ENCODE peak calls at places on chromosomes 4 and X, in four cellular contexts. M is mesendoderm, O is H9, J is H1. L is an unnamed sample.

GRCh38 chr4:142373610-142374009 is 472.5 kb downstream of the INPP4B start:
- DNase-seq in M (no peak), O (no peak), J (no peak), L (peak)

GRCh38 chr4:83112678-83113428 is 1.7 kb downstream of the PLAC8 start:
- DNase-seq in M (no peak), O (no peak), J (no peak), L (peak)

GRCh38 chr4:41466249-41466648 is 71.7 kb upstream of the LIMCH1 start:
- DNase-seq in M (no peak), O (no peak), J (no peak), L (no peak)

GRCh38 chr4:107736924-107737448 is 17.0 kb upstream of the PAPSS1 start:
- DNase-seq in M (peak), O (peak), J (peak), L (peak)

GRCh38 chr4:132125131-132125530 is 1024.0 kb upstream of the PCDH10 start:
- DNase-seq in M (no peak), O (no peak), J (no peak), L (peak)

GRCh38 chr4:7103599-7104365 is 35.9 kb upstream of the GRPEL1 start:
- DNase-seq in M (peak), O (no peak), J (no peak), L (peak)

GRCh38 chr4:13088726-13089658 is 395.1 kb downstream of the RAB28 start:
- DNase-seq in M (no peak), O (no peak), J (no peak), L (no peak)

GRCh38 chr4:71147261-71147660 is 153.8 kb downstream of the DCK start:
- DNase-seq in M (no peak), O (no peak), J (no peak), L (peak)

GRCh38 chrX:49193542-49193964 is 6.4 kb downstream of the SYP start:
- DNase-seq in M (no peak), O (no peak), J (no peak), L (no peak)

GRCh38 chrX:132165651-132166050 is 37.8 kb upstream of the FRMD7 start:
- DNase-seq in M (no peak), O (no peak), J (no peak), L (no peak)

GRCh38 chr4:127975121-127975770 is 10.0 kb downstream of the ABHD18 start:
- DNase-seq in M (no peak), O (no peak), J (no peak), L (peak)

GRCh38 chrX:142184756-142185602 is 20.1 kb downstream of the MAGEC2 start:
- DNase-seq in M (no peak), O (no peak), J (no peak), L (no peak)

GRCh38 chr4:109703664-109704351 is 563 bp upstream of the CASP6 start:
- DNase-seq in M (no peak), O (no peak), J (no peak), L (no peak)

GRCh38 chr4:109708990-109709389 is 5.7 kb upstream of the CASP6 start:
- DNase-seq in M (no peak), O (no peak), J (no peak), L (no peak)

GRCh38 chr4:109702950-109703663 is at the start of gene CASP6:
- DNase-seq in M (peak), O (peak), J (peak), L (peak)

GRCh38 chr4:109708435-109708834 is 5.2 kb upstream of the CASP6 start:
- DNase-seq in M (no peak), O (no peak), J (no peak), L (no peak)
- H4K5ac ChIP-seq in M (no peak), O (no peak), J (no peak), L (no peak)

DNA sequence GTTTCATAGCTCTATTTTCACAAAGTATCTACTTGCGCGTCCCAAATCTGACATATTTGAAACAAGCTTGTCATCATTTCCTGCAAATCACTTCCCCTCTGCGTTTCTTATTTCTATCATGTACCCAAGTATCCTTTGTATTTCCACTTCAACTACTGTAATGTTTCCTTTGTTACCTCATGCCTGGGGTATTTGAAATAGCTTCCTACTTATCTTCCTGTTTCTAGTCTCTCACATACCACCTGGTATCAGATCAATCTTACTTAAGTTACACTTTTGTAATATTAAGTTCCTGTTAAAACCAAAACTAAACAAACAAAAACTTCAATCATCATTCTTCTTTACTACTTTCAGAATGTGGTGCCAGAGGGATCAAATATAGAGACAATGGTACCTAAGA is 93.6 kb upstream of the SMAD1 start:
- DNase-seq in M (peak), O (no peak), J (no peak), L (no peak)
- H4K5ac ChIP-seq in M (no peak), O (no peak), J (no peak), L (no peak)

DNA sequence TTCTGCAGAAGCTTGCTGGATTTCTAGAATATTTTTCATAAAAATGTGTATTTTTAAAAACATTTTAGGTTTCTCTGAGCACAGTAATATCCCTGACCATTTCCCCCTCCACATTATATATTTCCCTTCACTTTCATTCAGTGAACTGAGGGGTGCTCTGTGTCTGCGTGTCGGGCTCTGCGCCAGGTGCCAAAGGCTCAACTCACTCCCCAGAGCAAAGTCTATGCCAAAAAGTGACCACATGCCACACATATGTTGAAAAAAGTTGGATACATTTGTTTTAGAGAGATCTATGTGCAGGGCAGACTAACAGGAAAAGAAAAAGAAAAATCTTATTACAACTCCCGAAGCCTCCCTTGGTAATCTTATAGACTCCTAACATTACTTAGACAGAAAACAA is 233.7 kb downstream of the MGST2 start:
- DNase-seq in M (no peak), O (no peak), J (no peak), L (no peak)
- H4K5ac ChIP-seq in M (no peak), O (no peak), J (no peak), L (no peak)

GRCh38 chr4:95516528-95517011 is 32.2 kb downstream of the UNC5C start:
- DNase-seq in M (no peak), O (no peak), J (no peak), L (peak)
- H4K5ac ChIP-seq in M (no peak), O (no peak), J (no peak), L (no peak)

GRCh38 chrX:100512471-100512870 is 72.3 kb upstream of the TNMD start:
- DNase-seq in M (no peak), O (no peak), J (no peak), L (peak)
- H4K5ac ChIP-seq in M (no peak), O (no peak), J (no peak), L (no peak)

GRCh38 chrX:139267858-139268257 is 262.7 kb upstream of the F9 start:
- DNase-seq in M (no peak), O (no peak), J (no peak), L (no peak)
- H4K5ac ChIP-seq in M (no peak), O (no peak), J (no peak), L (no peak)

GRCh38 chr4:10226756-10227155 is 110.2 kb upstream of the WDR1 start:
- DNase-seq in M (no peak), O (no peak), J (no peak), L (no peak)
- H4K5ac ChIP-seq in M (no peak), O (no peak), J (no peak), L (no peak)

GRCh38 chr4:138224614-138225013 is 17.5 kb downstream of the SLC7A11 start:
- DNase-seq in M (no peak), O (no peak), J (no peak), L (no peak)
- H4K5ac ChIP-seq in M (no peak), O (no peak), J (peak), L (no peak)